ENCODE peak calls at places on chromosome X, in nine cellular contexts. Z is astrocyte of the hippocampus; V is NAMALWA; Y is T-cell; R is HT-29; W is GM12891; H is colonic mucosa; N is CD4-positive, alpha-beta T cell; O is CD4-positive, CD25-positive, alpha-beta regulatory T cell. D is an unnamed sample.

GRCh38 chrX:12986886-12987285 is 12.0 kb downstream of the TMSB4X start:
- DNase-seq in Z (no peak), V (no peak), Y (no peak), R (no peak), W (no peak), H (no peak), N (no peak), O (no peak), D (no peak)

GRCh38 chrX:47302396-47302795 is 68.0 kb upstream of the ZNF157 start:
- DNase-seq in Z (no peak), V (no peak), Y (no peak), R (no peak), W (no peak), H (no peak), N (no peak), O (no peak), D (no peak)

GRCh38 chrX:103533428-103534216 is 14.3 kb upstream of the RAB40A start:
- DNase-seq in Z (peak; percentile 79), V (peak; percentile 65), Y (peak; percentile 70), R (peak; percentile 82), W (no peak), H (peak; percentile 83), N (peak; percentile 61), O (peak; percentile 46), D (peak; percentile 26)

GRCh38 chrX:134821370-134821769 is 163.1 kb upstream of the PLAC1 start:
- DNase-seq in Z (no peak), V (no peak), Y (no peak), R (no peak), W (no peak), H (no peak), N (no peak), O (no peak), D (no peak)

GRCh38 chrX:133670394-133670793 is 255.1 kb upstream of the GPC4 start:
- DNase-seq in Z (peak; percentile 62), V (peak; percentile 39), Y (no peak), R (peak; percentile 86), W (no peak), H (peak; percentile 39), N (no peak), O (no peak), D (no peak)

GRCh38 chrX:97310373-97310772 is 426.7 kb downstream of the RPA4 start:
- DNase-seq in Z (peak; percentile 52), V (no peak), Y (no peak), R (no peak), W (no peak), H (no peak), N (no peak), O (no peak), D (no peak)

GRCh38 chrX:853304-853703 is 222.7 kb downstream of the SHOX start:
- DNase-seq in Z (no peak), V (no peak), Y (no peak), R (no peak), W (no peak), H (no peak), N (no peak), O (no peak), D (no peak)

GRCh38 chrX:107323786-107324492 is 117.5 kb downstream of the DNAAF6 start:
- DNase-seq in Z (no peak), V (no peak), Y (no peak), R (no peak), W (no peak), H (no peak), N (no peak), O (no peak), D (no peak)

GRCh38 chrX:111041018-111041462 is 55.0 kb upstream of the PAK3 start:
- DNase-seq in Z (peak; percentile 93), V (no peak), Y (peak; percentile 7), R (no peak), W (no peak), H (no peak), N (no peak), O (no peak), D (no peak)

GRCh38 chrX:15683193-15683592 is 18.6 kb upstream of the CLTRN start:
- DNase-seq in Z (no peak), V (no peak), Y (no peak), R (no peak), W (no peak), H (no peak), N (no peak), O (no peak), D (no peak)

GRCh38 chrX:71922697-71923096 is 12.1 kb downstream of the NHSL2 start:
- DNase-seq in Z (no peak), V (no peak), Y (no peak), R (no peak), W (no peak), H (no peak), N (no peak), O (no peak), D (no peak)

GRCh38 chrX:33686105-33686504 is 446.0 kb downstream of the FAM47A start:
- DNase-seq in Z (no peak), V (no peak), Y (no peak), R (no peak), W (no peak), H (no peak), N (no peak), O (no peak), D (no peak)

GRCh38 chrX:43065978-43066377 is 288.0 kb upstream of the PPP1R2C start:
- DNase-seq in Z (no peak), V (no peak), Y (no peak), R (no peak), W (no peak), H (no peak), N (no peak), O (no peak), D (no peak)

GRCh38 chrX:16920116-16920515 is 26.3 kb upstream of the REPS2 start:
- DNase-seq in Z (no peak), V (no peak), Y (no peak), R (no peak), W (no peak), H (no peak), N (no peak), O (no peak), D (no peak)